ENCODE peak calls at places on chromosomes 1 and 21, in nine cellular contexts. M is breast epithelium; J is activated T-cell treated with anti-CD3 and anti-CD28 coated beads, Interleukin-2, amount 50 U/mL, for 4 hours; V is BJ; R is lower lobe of right lung; W is NCI-H345; Z is heart left ventricle; O is Peyer's patch; D is kidney tubule cell. H is an unnamed sample.

GRCh38 chr1:32768110-32768857 is 48.9 kb downstream of the YARS1 start:
- DNase-seq in M (no peak), J (no peak), V (no peak), R (peak), W (no peak), Z (no peak), O (no peak), D (no peak), H (no peak)

GRCh38 chr1:154810571-154810970 is 59.5 kb downstream of the KCNN3 start:
- DNase-seq in M (no peak), J (no peak), V (no peak), R (no peak), W (no peak), Z (no peak), O (no peak), D (peak), H (no peak)

GRCh38 chr1:12049625-12050024 is 13.5 kb upstream of the TNFRSF8 start:
- DNase-seq in M (no peak), J (no peak), V (no peak), R (no peak), W (peak), Z (no peak), O (no peak), D (no peak), H (no peak)

GRCh38 chr1:212485895-212486590 is 53.3 kb downstream of the NENF start:
- DNase-seq in M (peak), J (no peak), V (peak), R (peak), W (peak), Z (peak), O (peak), D (peak), H (no peak)

GRCh38 chr1:15749399-15750291 is 7.3 kb downstream of the TMEM82 start:
- DNase-seq in M (no peak), J (no peak), V (no peak), R (peak), W (no peak), Z (no peak), O (no peak), D (peak), H (no peak)

GRCh38 chr1:228101994-228102790 is 933 bp downstream of the C1orf35 start:
- DNase-seq in M (no peak), J (peak), V (no peak), R (no peak), W (peak), Z (no peak), O (peak), D (peak), H (peak)

GRCh38 chr1:100145116-100145515 is 12.2 kb downstream of the TRMT13 start:
- DNase-seq in M (no peak), J (no peak), V (no peak), R (no peak), W (no peak), Z (no peak), O (no peak), D (no peak), H (no peak)

GRCh38 chr1:55836086-55836485 is 620.9 kb upstream of the USP24 start:
- DNase-seq in M (no peak), J (no peak), V (no peak), R (no peak), W (no peak), Z (no peak), O (no peak), D (no peak), H (no peak)

GRCh38 chr1:28581531-28582247 is 10.4 kb upstream of the RAB42 start:
- DNase-seq in M (peak), J (peak), V (peak), R (peak), W (peak), Z (peak), O (peak), D (peak), H (peak)

GRCh38 chr1:21653744-21654100 is 15.4 kb downstream of the RAP1GAP start:
- DNase-seq in M (no peak), J (no peak), V (no peak), R (no peak), W (no peak), Z (no peak), O (no peak), D (no peak), H (no peak)

GRCh38 chr1:2446394-2446793 is 29.7 kb upstream of the PLCH2 start:
- DNase-seq in M (no peak), J (no peak), V (no peak), R (no peak), W (no peak), Z (no peak), O (no peak), D (no peak), H (no peak)

GRCh38 chr1:41918450-41919043 is at the start of gene HIVEP3:
- DNase-seq in M (no peak), J (no peak), V (no peak), R (no peak), W (peak), Z (no peak), O (no peak), D (peak), H (no peak)

GRCh38 chr1:245541389-245541788 is 386.6 kb downstream of the KIF26B start:
- DNase-seq in M (no peak), J (no peak), V (no peak), R (no peak), W (no peak), Z (no peak), O (no peak), D (no peak), H (no peak)

GRCh38 chr1:110495926-110496600 is 22.9 kb downstream of the KCNA10 start:
- DNase-seq in M (peak), J (peak), V (peak), R (peak), W (peak), Z (peak), O (peak), D (peak), H (peak)

GRCh38 chr1:48898894-48899293 is 122.2 kb upstream of the BEND5 start:
- DNase-seq in M (no peak), J (no peak), V (no peak), R (no peak), W (no peak), Z (no peak), O (no peak), D (no peak), H (no peak)

GRCh38 chr1:18805116-18805515 is 54.3 kb downstream of the TAS1R2 start:
- DNase-seq in M (no peak), J (no peak), V (no peak), R (no peak), W (no peak), Z (no peak), O (no peak), D (no peak), H (no peak)

GRCh38 chr1:9112961-9113880 is 15.7 kb downstream of the GPR157 start:
- DNase-seq in M (no peak), J (no peak), V (no peak), R (no peak), W (peak), Z (no peak), O (no peak), D (peak), H (no peak)

GRCh38 chr1:9376886-9377333 is 84.2 kb downstream of the SPSB1 start:
- DNase-seq in M (no peak), J (no peak), V (no peak), R (no peak), W (no peak), Z (peak), O (no peak), D (no peak), H (no peak)

GRCh38 chr1:228213917-228214808 is 6.3 kb downstream of the OBSCN start:
- DNase-seq in M (no peak), J (no peak), V (no peak), R (peak), W (no peak), Z (no peak), O (no peak), D (no peak), H (no peak)

GRCh38 chr1:182962554-182963115 is 9.7 kb upstream of the SHCBP1L start:
- DNase-seq in M (peak), J (no peak), V (peak), R (peak), W (peak), Z (peak), O (peak), D (peak), H (peak)

GRCh38 chr1:231100393-231100792 is 60.3 kb upstream of the FAM89A start:
- DNase-seq in M (no peak), J (no peak), V (no peak), R (no peak), W (no peak), Z (no peak), O (no peak), D (no peak), H (no peak)

GRCh38 chr21:26293291-26293946 is 122.8 kb upstream of the APP start:
- DNase-seq in M (no peak), J (no peak), V (no peak), R (no peak), W (no peak), Z (no peak), O (no peak), D (no peak), H (no peak)

GRCh38 chr1:22841754-22842370 is 130.8 kb downstream of the LACTBL1 start:
- DNase-seq in M (no peak), J (no peak), V (no peak), R (no peak), W (no peak), Z (peak), O (no peak), D (no peak), H (no peak)

GRCh38 chr1:91803847-91804545 is 82.0 kb downstream of the TGFBR3 start:
- DNase-seq in M (no peak), J (peak), V (no peak), R (no peak), W (no peak), Z (no peak), O (peak), D (peak), H (peak)

GRCh38 chr1:47387921-47388509 is 28.1 kb upstream of the FOXE3 start:
- DNase-seq in M (no peak), J (no peak), V (no peak), R (no peak), W (no peak), Z (no peak), O (no peak), D (no peak), H (no peak)

GRCh38 chr1:226763741-226764264 is 24.7 kb upstream of the ITPKB start:
- DNase-seq in M (no peak), J (peak), V (peak), R (no peak), W (no peak), Z (no peak), O (no peak), D (peak), H (no peak)